ENCODE peak calls at places on chromosomes 7 and 10, in five cellular contexts. One of them, this sample, is unnamed.

GRCh38 chr7:78673272-78673671 is 780.2 kb downstream of the MAGI2 start:
- DNase-seq in heart left ventricle: no peak
- DNase-seq in esophagus squamous epithelium: no peak
- DNase-seq in neuronal stem cell: no peak
- DNase-seq in Peyer's patch: no peak
- DNase-seq in this sample: no peak

GRCh38 chr7:21099432-21099831 is 312.7 kb upstream of the SP8 start:
- DNase-seq in esophagus squamous epithelium: no peak
- DNase-seq in heart left ventricle: no peak
- DNase-seq in Peyer's patch: no peak
- DNase-seq in neuronal stem cell: no peak
- DNase-seq in this sample: no peak

GRCh38 chr10:1962025-1962424 is 224.7 kb upstream of the ADARB2 start:
- DNase-seq in Peyer's patch: no peak
- DNase-seq in esophagus squamous epithelium: no peak
- DNase-seq in heart left ventricle: no peak
- DNase-seq in neuronal stem cell: no peak
- DNase-seq in this sample: no peak

GRCh38 chr10:120184547-120185337 is 272.3 kb upstream of the PLPP4 start:
- DNase-seq in neuronal stem cell: no peak
- DNase-seq in Peyer's patch: no peak
- DNase-seq in heart left ventricle: no peak
- DNase-seq in esophagus squamous epithelium: no peak
- DNase-seq in this sample: no peak

GRCh38 chr7:17968791-17969715 is 28.8 kb upstream of the SNX13 start:
- DNase-seq in neuronal stem cell: no peak
- DNase-seq in heart left ventricle: no peak
- DNase-seq in esophagus squamous epithelium: no peak
- DNase-seq in Peyer's patch: no peak
- DNase-seq in this sample: no peak

GRCh38 chr10:132675031-132675740 is 110.8 kb downstream of the NKX6-2 start:
- DNase-seq in heart left ventricle: no peak
- DNase-seq in Peyer's patch: peak
- DNase-seq in neuronal stem cell: no peak
- DNase-seq in esophagus squamous epithelium: no peak
- DNase-seq in this sample: peak

GRCh38 chr7:112377607-112378006 is 72.7 kb upstream of the IFRD1 start:
- DNase-seq in neuronal stem cell: no peak
- DNase-seq in esophagus squamous epithelium: no peak
- DNase-seq in heart left ventricle: no peak
- DNase-seq in Peyer's patch: no peak
- DNase-seq in this sample: no peak

GRCh38 chr7:142556745-142557144 is 192.5 kb upstream of the PRSS1 start:
- DNase-seq in heart left ventricle: no peak
- DNase-seq in Peyer's patch: no peak
- DNase-seq in neuronal stem cell: no peak
- DNase-seq in esophagus squamous epithelium: no peak
- DNase-seq in this sample: no peak

GRCh38 chr10:43946445-43946844 is 297.8 kb upstream of the ZNF32 start:
- DNase-seq in heart left ventricle: no peak
- DNase-seq in Peyer's patch: no peak
- DNase-seq in neuronal stem cell: no peak
- DNase-seq in esophagus squamous epithelium: no peak
- DNase-seq in this sample: no peak

GRCh38 chr10:46551701-46552525 is 4.5 kb downstream of the GPRIN2 start:
- DNase-seq in heart left ventricle: peak
- DNase-seq in neuronal stem cell: no peak
- DNase-seq in esophagus squamous epithelium: no peak
- DNase-seq in Peyer's patch: peak
- DNase-seq in this sample: peak

DNA sequence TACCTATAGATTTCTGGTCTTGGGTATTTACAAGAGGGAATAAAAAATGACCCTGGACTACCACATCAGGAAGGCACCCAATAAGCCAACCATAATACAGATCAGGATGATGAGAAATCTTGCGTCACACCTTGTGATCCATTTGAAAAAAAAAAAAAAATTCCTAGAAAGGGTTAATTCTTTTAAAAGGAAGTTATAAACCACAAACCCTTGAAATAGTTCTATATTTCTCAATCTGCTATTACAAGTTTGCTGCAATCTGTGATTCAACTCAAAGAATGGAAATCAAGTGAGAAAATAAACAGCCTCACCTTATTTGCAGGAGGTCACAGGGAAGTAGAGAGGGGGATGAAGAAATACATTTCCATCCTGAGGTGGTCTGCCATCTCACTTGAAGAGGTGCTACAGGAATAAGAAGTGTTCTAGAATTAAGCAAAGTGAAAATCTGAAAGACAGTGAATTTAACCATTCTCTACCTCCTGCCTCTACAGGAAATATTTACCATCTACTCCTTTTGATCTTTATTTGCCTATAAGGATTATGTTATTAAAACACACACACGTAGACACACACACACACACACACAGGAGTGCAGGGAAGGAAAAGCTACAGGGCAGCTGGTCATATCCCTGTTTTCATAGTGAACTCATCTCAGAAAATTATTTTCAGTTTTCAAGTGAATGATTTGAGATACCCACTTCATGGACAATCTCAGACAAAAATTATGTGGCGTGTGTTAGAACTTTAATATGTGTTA is 231.2 kb upstream of the CELF2 start:
- DNase-seq in Peyer's patch: no peak
- DNase-seq in neuronal stem cell: no peak
- DNase-seq in heart left ventricle: no peak
- DNase-seq in esophagus squamous epithelium: no peak
- DNase-seq in this sample: no peak
- H3K27ac ChIP-seq in Peyer's patch: no peak
- H3K27ac ChIP-seq in neuronal stem cell: no peak
- H3K27ac ChIP-seq in heart left ventricle: no peak
- H3K27ac ChIP-seq in esophagus squamous epithelium: peak
- H3K27ac ChIP-seq in this sample: no peak

GRCh38 chr10:113273151-113273876 is 279.5 kb upstream of the HABP2 start:
- DNase-seq in Peyer's patch: no peak
- DNase-seq in neuronal stem cell: peak
- DNase-seq in esophagus squamous epithelium: no peak
- DNase-seq in heart left ventricle: peak
- DNase-seq in this sample: no peak
- H3K27ac ChIP-seq in Peyer's patch: peak
- H3K27ac ChIP-seq in neuronal stem cell: peak
- H3K27ac ChIP-seq in esophagus squamous epithelium: peak
- H3K27ac ChIP-seq in heart left ventricle: peak
- H3K27ac ChIP-seq in this sample: no peak

DNA sequence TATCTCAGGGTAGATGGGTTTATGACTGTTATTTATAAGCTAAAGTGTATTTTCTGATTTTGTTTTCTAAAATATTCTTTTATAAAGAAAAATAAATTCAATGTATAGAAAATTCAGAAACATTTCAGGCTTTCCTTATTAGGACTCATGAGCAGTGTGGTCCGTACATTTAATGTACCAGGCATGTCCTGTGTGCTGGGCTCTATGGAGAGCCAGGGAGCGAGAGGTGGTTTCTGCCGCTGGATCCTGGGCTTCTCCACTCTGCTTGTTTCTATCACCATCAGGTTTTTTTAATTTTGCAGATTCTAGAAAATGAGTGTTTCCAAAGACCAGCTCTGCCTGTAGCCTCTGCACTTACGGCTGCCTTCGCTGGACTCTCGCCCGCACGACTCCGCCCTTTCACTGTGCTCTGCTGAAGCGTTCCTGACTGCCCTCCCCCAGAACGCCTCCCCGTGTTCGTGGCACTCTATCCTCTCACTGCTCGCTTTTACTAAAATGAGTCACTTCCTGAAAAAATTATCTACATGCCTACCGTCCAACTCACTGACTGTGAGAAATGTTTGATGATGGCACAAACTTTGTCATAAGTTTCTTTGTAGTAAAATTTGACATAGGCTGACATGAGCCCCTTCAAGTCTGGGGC is 188.5 kb downstream of the ZMYND11 start:
- DNase-seq in Peyer's patch: no peak
- DNase-seq in esophagus squamous epithelium: no peak
- DNase-seq in neuronal stem cell: no peak
- DNase-seq in heart left ventricle: no peak
- DNase-seq in this sample: peak
- H3K27ac ChIP-seq in Peyer's patch: peak
- H3K27ac ChIP-seq in esophagus squamous epithelium: peak
- H3K27ac ChIP-seq in neuronal stem cell: no peak
- H3K27ac ChIP-seq in heart left ventricle: no peak
- H3K27ac ChIP-seq in this sample: no peak

GRCh38 chr10:14382022-14382421 is 51.3 kb upstream of the FRMD4A start:
- DNase-seq in esophagus squamous epithelium: no peak
- DNase-seq in neuronal stem cell: no peak
- DNase-seq in heart left ventricle: no peak
- DNase-seq in Peyer's patch: no peak
- DNase-seq in this sample: no peak
- H3K27ac ChIP-seq in esophagus squamous epithelium: no peak
- H3K27ac ChIP-seq in neuronal stem cell: no peak
- H3K27ac ChIP-seq in heart left ventricle: no peak
- H3K27ac ChIP-seq in Peyer's patch: no peak
- H3K27ac ChIP-seq in this sample: no peak

GRCh38 chr7:51035696-51036095 is 253.0 kb upstream of the GRB10 start:
- DNase-seq in heart left ventricle: no peak
- DNase-seq in Peyer's patch: no peak
- DNase-seq in esophagus squamous epithelium: no peak
- DNase-seq in neuronal stem cell: no peak
- DNase-seq in this sample: no peak

GRCh38 chr7:51031791-51032484 is 249.2 kb upstream of the GRB10 start:
- DNase-seq in neuronal stem cell: no peak
- DNase-seq in heart left ventricle: no peak
- DNase-seq in esophagus squamous epithelium: no peak
- DNase-seq in Peyer's patch: no peak
- DNase-seq in this sample: no peak

GRCh38 chr7:51034531-51035264 is 252.0 kb upstream of the GRB10 start:
- DNase-seq in heart left ventricle: no peak
- DNase-seq in neuronal stem cell: no peak
- DNase-seq in Peyer's patch: no peak
- DNase-seq in esophagus squamous epithelium: no peak
- DNase-seq in this sample: no peak

GRCh38 chr7:51031216-51031615 is 248.5 kb upstream of the GRB10 start:
- DNase-seq in Peyer's patch: no peak
- DNase-seq in heart left ventricle: no peak
- DNase-seq in esophagus squamous epithelium: no peak
- DNase-seq in neuronal stem cell: no peak
- DNase-seq in this sample: no peak

GRCh38 chr7:51033722-51034530 is 251.2 kb upstream of the GRB10 start:
- DNase-seq in Peyer's patch: no peak
- DNase-seq in neuronal stem cell: no peak
- DNase-seq in esophagus squamous epithelium: no peak
- DNase-seq in heart left ventricle: no peak
- DNase-seq in this sample: no peak
- H3K27ac ChIP-seq in Peyer's patch: no peak
- H3K27ac ChIP-seq in neuronal stem cell: no peak
- H3K27ac ChIP-seq in esophagus squamous epithelium: no peak
- H3K27ac ChIP-seq in heart left ventricle: no peak
- H3K27ac ChIP-seq in this sample: no peak

GRCh38 chr10:62373995-62374861 is at the start of gene ZNF365:
- DNase-seq in heart left ventricle: peak
- DNase-seq in Peyer's patch: no peak
- DNase-seq in esophagus squamous epithelium: no peak
- DNase-seq in neuronal stem cell: peak
- DNase-seq in this sample: no peak
- H3K27ac ChIP-seq in heart left ventricle: peak
- H3K27ac ChIP-seq in Peyer's patch: no peak
- H3K27ac ChIP-seq in esophagus squamous epithelium: no peak
- H3K27ac ChIP-seq in neuronal stem cell: no peak
- H3K27ac ChIP-seq in this sample: no peak

GRCh38 chr10:82668266-82668665 is 793.3 kb downstream of the NRG3 start:
- DNase-seq in esophagus squamous epithelium: no peak
- DNase-seq in heart left ventricle: no peak
- DNase-seq in neuronal stem cell: no peak
- DNase-seq in Peyer's patch: no peak
- DNase-seq in this sample: no peak
- H3K27ac ChIP-seq in esophagus squamous epithelium: no peak
- H3K27ac ChIP-seq in heart left ventricle: peak
- H3K27ac ChIP-seq in neuronal stem cell: no peak
- H3K27ac ChIP-seq in Peyer's patch: no peak
- H3K27ac ChIP-seq in this sample: no peak

DNA sequence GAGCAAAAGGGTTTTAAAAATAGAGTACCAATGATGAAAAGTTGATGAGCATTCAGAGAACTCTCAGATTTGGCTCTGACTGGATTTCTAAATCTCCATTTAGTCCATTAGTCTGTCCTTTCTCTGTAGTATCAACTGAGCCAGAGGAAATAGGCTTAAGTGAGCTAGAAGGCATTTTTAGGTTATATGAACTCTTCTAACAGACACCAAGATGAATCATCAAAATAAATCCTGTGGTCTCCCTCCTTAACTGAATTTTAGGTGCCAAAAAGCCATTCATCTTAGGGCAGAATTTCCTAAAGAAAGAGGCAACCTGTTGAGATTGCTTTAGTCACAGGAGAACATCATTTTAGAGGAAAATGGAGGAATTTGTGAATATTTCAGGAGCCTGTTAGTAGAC is 305.1 kb downstream of the AUTS2 start:
- DNase-seq in esophagus squamous epithelium: no peak
- DNase-seq in Peyer's patch: no peak
- DNase-seq in neuronal stem cell: no peak
- DNase-seq in heart left ventricle: no peak
- DNase-seq in this sample: no peak
- H3K27ac ChIP-seq in esophagus squamous epithelium: no peak
- H3K27ac ChIP-seq in Peyer's patch: no peak
- H3K27ac ChIP-seq in neuronal stem cell: no peak
- H3K27ac ChIP-seq in heart left ventricle: no peak
- H3K27ac ChIP-seq in this sample: no peak

DNA sequence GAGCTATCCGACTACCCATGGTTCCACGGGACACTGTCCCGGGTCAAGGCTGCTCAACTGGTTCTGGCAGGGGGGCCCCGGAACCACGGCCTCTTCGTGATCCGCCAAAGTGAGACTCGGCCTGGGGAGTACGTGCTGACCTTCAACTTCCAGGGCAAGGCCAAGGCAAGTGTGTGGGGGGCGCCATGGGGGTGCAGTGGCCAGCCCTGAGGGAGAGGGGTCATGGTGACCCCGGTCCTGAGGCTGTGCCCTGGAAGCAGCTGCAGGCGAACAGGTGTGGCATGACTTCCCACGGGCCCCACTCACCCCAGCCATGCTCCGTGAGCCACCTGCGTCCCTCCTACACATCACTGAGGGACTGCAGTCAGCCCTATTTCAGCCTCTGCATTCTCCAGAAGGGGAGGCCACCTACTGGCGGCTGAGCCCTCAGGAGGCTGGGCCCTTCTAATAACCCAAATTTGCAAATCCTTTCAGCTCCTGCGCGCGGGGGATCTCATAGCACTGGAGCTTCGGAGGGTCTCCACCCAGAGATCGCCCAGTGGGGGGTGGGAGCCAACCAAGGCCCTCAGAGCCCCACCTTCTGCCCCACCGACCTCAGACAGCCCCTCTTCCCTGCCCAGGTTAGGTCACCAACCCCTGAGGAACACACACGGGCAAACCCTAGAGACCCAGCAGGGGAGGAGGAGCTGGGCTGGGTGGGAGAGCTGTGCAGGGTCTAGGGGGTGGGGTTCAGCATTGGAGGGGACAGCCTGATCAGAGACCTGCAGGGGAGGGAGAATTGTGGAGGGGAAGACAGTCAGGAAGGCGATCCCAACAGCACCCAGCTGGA is 30.8 kb downstream of the SH2B2 start:
- DNase-seq in esophagus squamous epithelium: no peak
- DNase-seq in neuronal stem cell: no peak
- DNase-seq in Peyer's patch: peak
- DNase-seq in heart left ventricle: no peak
- DNase-seq in this sample: no peak
- H3K27ac ChIP-seq in esophagus squamous epithelium: no peak
- H3K27ac ChIP-seq in neuronal stem cell: no peak
- H3K27ac ChIP-seq in Peyer's patch: no peak
- H3K27ac ChIP-seq in heart left ventricle: no peak
- H3K27ac ChIP-seq in this sample: no peak